ENCODE peak calls at places on chromosome X, in four cellular contexts. W is A549, D is BJ, H is tibial artery. E is an unnamed sample.

GRCh38 chrX:153875391-153876111 is 10.4 kb downstream of the L1CAM start:
- DNase-seq in H (peak), W (peak), D (no peak), E (peak)

GRCh38 chrX:30875957-30876356 is 13.1 kb downstream of the TAB3 start:
- DNase-seq in D (peak), W (no peak), H (no peak), E (no peak)

GRCh38 chrX:23398570-23398969 is 63.9 kb downstream of the PTCHD1 start:
- DNase-seq in W (no peak), H (no peak), D (no peak), E (no peak)

GRCh38 chrX:39690541-39691415 is 407.0 kb downstream of the BCOR start:
- DNase-seq in W (no peak), D (no peak), H (no peak), E (no peak)

GRCh38 chrX:56963377-56963776 is 32.0 kb downstream of the SPIN3 start:
- DNase-seq in H (no peak), W (no peak), D (no peak), E (no peak)

GRCh38 chrX:145848451-145848850 is 30.8 kb downstream of the SLITRK2 start:
- DNase-seq in W (no peak), H (no peak), D (no peak), E (no peak)

GRCh38 chrX:154799554-154800348 is 5.5 kb downstream of the MPP1 start:
- DNase-seq in W (peak), D (no peak), H (no peak), E (no peak)

GRCh38 chrX:69317721-69318120 is 152.5 kb upstream of the PJA1 start:
- DNase-seq in D (no peak), H (no peak), W (no peak), E (no peak)

GRCh38 chrX:20116087-20116574 is 576 bp downstream of the MAP7D2 start:
- DNase-seq in W (no peak), D (no peak), H (no peak), E (peak)

GRCh38 chrX:153816821-153817220 is 13.5 kb downstream of the PDZD4 start:
- DNase-seq in H (no peak), D (no peak), W (no peak), E (no peak)

GRCh38 chrX:48493890-48494364 is 14.9 kb upstream of the PORCN start:
- DNase-seq in W (no peak), H (no peak), D (no peak), E (peak)

GRCh38 chrX:17242470-17242869 is 132.5 kb upstream of the NHS start:
- DNase-seq in H (peak), D (no peak), W (no peak), E (peak)

GRCh38 chrX:12245650-12246645 is 107.7 kb downstream of the FRMPD4 start:
- DNase-seq in D (peak), H (no peak), W (no peak), E (no peak)

GRCh38 chrX:45781901-45782553 is 581.4 kb upstream of the DIPK2B start:
- DNase-seq in H (no peak), W (peak), D (no peak), E (no peak)

GRCh38 chrX:45505214-45505613 is 304.5 kb upstream of the DIPK2B start:
- DNase-seq in W (no peak), H (no peak), D (no peak), E (no peak)

GRCh38 chrX:40570346-40571093 is 10.2 kb upstream of the ATP6AP2 start:
- DNase-seq in H (no peak), W (no peak), D (no peak), E (no peak)

GRCh38 chrX:23993012-23993633 is 33.9 kb downstream of the KLHL15 start:
- DNase-seq in D (no peak), W (no peak), H (no peak), E (no peak)

GRCh38 chrX:44775726-44776125 is 68.1 kb upstream of the DUSP21 start:
- DNase-seq in H (no peak), W (no peak), D (no peak), E (no peak)

GRCh38 chrX:123590842-123591491 is 141.9 kb downstream of the THOC2 start:
- DNase-seq in H (no peak), D (no peak), W (no peak), E (no peak)

GRCh38 chrX:1528884-1529203 is 8.1 kb downstream of the P2RY8 start:
- DNase-seq in D (no peak), W (no peak), H (no peak), E (no peak)

GRCh38 chrX:81316163-81316562 is 114.3 kb downstream of the SH3BGRL start:
- DNase-seq in D (no peak), H (no peak), W (no peak), E (no peak)

GRCh38 chrX:71514367-71515038 is 18.4 kb upstream of the OGT start:
- DNase-seq in W (no peak), D (no peak), H (no peak), E (no peak)

GRCh38 chrX:81174286-81174685 is 27.4 kb downstream of the HMGN5 start:
- DNase-seq in D (no peak), W (no peak), H (no peak), E (no peak)

DNA sequence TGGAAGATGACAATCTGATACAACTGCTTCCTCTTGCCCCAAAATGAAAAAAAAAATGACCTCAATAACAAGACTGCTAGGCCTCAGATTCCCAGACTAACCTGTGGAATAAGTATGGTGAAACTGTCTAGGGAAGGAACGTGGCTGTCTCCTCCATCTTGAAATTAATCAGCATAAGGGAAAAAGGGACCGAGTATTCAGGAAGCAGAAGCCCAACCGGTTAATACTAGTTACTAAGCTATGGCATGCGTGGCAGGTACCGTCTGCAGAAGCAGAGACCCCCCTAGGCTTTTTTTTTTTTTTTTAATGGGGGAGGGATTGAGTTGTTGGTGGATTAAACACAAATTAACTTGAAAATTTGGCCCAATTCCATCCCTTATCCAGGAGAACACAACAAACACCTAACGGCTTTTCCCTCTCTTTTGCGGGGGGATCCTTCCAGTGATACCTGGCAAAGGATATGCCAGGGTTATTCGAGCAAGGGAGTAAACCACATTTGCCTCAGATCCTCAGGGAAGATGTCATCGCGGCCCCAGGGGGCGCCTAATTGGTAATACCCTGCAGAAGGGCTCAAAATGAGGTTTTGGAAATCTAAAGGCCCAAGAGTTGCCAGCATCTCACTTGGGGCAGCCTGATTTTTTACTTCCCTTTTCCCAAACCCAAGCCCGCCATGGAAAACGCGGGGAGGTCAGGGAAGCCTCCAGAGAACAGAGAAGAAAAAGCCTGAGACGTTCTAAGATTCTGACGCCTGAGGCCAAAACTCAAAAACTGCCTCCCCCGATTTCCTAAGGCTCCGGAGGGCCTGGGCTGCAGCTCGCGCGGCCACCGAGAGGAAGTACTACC is 853 bp downstream of the RLIM start:
- DNase-seq in D (no peak), W (peak), H (no peak), E (peak)
- TF ChIP-seq CTCF in D (no peak), W (peak), H (no peak), E (no peak)

GRCh38 chrX:38335382-38335781 is 8.1 kb upstream of the RPGR start:
- DNase-seq in D (no peak), W (no peak), H (no peak), E (no peak)
- TF ChIP-seq CTCF in D (no peak), W (no peak), H (no peak), E (no peak)

GRCh38 chrX:64204252-64204651 is 1.3 kb downstream of the AMER1 start:
- DNase-seq in H (peak), W (no peak), D (no peak), E (peak)

GRCh38 chrX:64206556-64207162 is 1.2 kb upstream of the AMER1 start:
- DNase-seq in H (no peak), W (no peak), D (no peak), E (no peak)

GRCh38 chrX:64205441-64205734 is at the start of gene AMER1:
- DNase-seq in H (no peak), D (no peak), W (no peak), E (no peak)

GRCh38 chrX:64204701-64205440 is 637 bp downstream of the AMER1 start:
- DNase-seq in H (peak), W (peak), D (no peak), E (peak)

DNA sequence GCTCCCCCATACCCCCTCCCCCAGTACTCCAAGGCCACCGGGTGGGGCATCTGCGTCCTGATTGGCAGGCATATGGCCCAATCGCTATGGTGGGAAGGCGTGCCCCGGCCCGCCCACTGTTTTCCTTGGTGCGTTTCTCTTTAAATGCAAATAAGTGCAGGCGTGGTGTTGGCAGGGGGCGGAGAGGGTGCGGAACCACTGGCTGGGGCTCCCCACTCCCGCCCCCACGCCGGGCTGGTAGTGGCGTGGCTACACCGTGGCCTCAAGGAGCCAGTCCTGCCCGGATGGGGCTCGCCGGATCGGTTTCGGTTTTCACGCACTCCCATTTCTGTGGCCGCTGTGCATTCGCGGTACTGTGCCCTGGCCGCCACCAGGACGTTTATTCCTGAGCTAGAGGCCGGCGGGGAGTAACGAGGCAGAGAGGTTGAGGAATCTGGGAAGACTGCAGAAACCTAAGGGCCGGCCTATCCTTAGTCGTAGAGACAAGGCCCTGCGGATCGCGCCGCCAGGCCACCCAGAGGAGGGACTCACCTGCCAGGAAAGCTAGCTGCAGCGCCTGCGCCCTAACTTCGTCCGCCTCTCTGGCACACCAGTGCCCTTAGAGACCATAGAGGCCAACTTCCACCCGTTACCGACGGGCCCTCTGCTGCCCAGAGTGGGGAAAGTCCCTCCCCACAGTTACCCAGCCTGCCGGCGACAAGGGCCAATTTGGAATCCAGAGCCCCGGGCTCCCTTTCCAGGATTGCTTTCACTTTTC is 405 bp upstream of the AMER1 start:
- DNase-seq in W (peak), H (peak), D (peak), E (peak)
- TF ChIP-seq CTCF in W (no peak), H (peak), D (peak), E (no peak)

GRCh38 chrX:143664302-143664701 is 28.4 kb upstream of the SLITRK4 start:
- DNase-seq in W (peak), D (no peak), H (no peak), E (no peak)
- TF ChIP-seq CTCF in W (peak), D (peak), H (peak), E (peak)

DNA sequence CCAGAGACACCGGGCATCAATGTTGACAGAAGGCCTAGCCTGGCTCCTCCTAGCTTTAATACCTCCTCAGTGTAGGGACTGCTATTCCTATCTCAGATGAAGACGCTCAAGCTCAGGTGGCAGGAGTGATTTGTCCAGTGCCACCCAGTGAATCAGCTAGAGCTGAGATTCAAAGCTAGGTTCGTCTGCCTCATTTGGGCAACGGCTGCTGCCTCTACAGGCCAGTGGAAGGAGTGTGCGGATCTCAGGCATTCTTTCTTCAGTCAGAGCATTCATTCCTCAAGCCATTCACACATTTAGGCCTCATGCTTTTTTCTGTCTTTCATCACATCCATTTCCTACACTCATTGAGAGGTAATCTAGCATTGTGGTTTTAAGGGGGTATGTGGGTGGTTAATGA is 7.3 kb downstream of the TSR2 start:
- DNase-seq in D (no peak), H (no peak), W (peak), E (no peak)
- TF ChIP-seq CTCF in D (peak), H (no peak), W (no peak), E (no peak)

DNA sequence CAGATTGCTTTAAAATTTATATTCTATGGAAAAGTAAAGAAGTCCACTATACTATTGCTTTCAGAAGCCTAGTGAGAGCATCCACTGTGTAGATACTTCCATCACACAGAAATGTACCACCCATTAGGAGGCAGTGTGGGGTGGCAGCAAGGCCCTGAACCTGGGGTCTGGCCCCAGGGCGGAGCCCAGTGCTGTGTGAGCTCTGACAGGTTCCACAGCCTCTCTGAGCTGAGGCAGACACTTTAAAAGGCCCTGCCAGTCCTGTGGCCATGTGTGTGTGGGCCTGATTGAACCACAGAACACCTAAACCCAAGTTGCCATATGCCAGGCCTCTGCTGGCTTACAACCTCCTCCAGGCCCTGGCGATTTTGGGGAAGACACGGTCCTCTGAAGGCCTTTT is 49.2 kb downstream of the PHKA2 start:
- DNase-seq in W (no peak), H (no peak), D (no peak), E (no peak)
- TF ChIP-seq CTCF in W (no peak), H (no peak), D (no peak), E (no peak)

GRCh38 chrX:73847991-73848390 is 285.0 kb downstream of the CHIC1 start:
- DNase-seq in H (no peak), D (no peak), W (no peak), E (no peak)
- TF ChIP-seq CTCF in H (no peak), D (no peak), W (no peak), E (no peak)

E was measured in nephron progenitor cell.